ENCODE peak calls at places on chromosome 11, in eight cellular contexts. U is HepG2, Q is breast epithelium, F is stomach, L is sigmoid colon, D is GM23338, M is Panc1, W is HCT116. O is an unnamed sample. For H3K4me1, the result is how much of the 10 kb centered on the place peaks cover.

GRCh38 chr11:83437939-83438338 is 151.8 kb upstream of the CCDC90B start:
- DNase-seq in U (no peak), L (no peak), Q (no peak), F (no peak), D (no peak), M (no peak), W (no peak), O (no peak)

GRCh38 chr11:62477927-62478326 is 59.1 kb downstream of the SCGB1A1 start:
- DNase-seq in Q (no peak), M (no peak), W (no peak), F (no peak), D (no peak), L (no peak), U (no peak), O (no peak)

GRCh38 chr11:5204787-5205186 is 4.3 kb upstream of the OR51V1 start:
- DNase-seq in F (no peak), W (peak), L (no peak), U (peak), M (peak), D (peak), Q (no peak), O (no peak)

GRCh38 chr11:63906585-63906984 is 10.4 kb downstream of the RCOR2 start:
- DNase-seq in F (peak), M (no peak), U (no peak), D (peak), W (no peak), L (no peak), Q (no peak), O (peak)

GRCh38 chr11:124707813-124708212 is 31.9 kb upstream of the NRGN start:
- DNase-seq in D (no peak), L (no peak), U (no peak), W (peak), F (no peak), M (no peak), Q (no peak), O (no peak)

GRCh38 chr11:35122308-35122707 is 16.7 kb upstream of the CD44 start:
- DNase-seq in L (no peak), W (no peak), F (no peak), U (no peak), D (no peak), Q (no peak), M (no peak), O (no peak)

GRCh38 chr11:132874638-132875037 is 657.7 kb downstream of the OPCML start:
- DNase-seq in D (no peak), W (no peak), U (no peak), L (no peak), F (no peak), Q (no peak), M (no peak), O (no peak)

GRCh38 chr11:84947970-84948600 is 679.1 kb downstream of the DLG2 start:
- DNase-seq in L (no peak), W (no peak), M (no peak), F (no peak), D (peak), U (no peak), Q (no peak), O (no peak)

GRCh38 chr11:76724162-76724768 is 53.7 kb upstream of the LRRC32 start:
- DNase-seq in F (no peak), D (peak), U (no peak), Q (no peak), L (peak), W (no peak), M (no peak), O (no peak)

GRCh38 chr11:45805305-45806071 is 539 bp downstream of the SLC35C1 start:
- DNase-seq in D (peak), M (no peak), Q (peak), L (peak), F (peak), W (no peak), U (peak), O (no peak)

GRCh38 chr11:111093061-111093460 is 152.5 kb upstream of the POU2AF2 start:
- DNase-seq in L (no peak), U (no peak), W (no peak), D (no peak), Q (no peak), F (no peak), M (no peak), O (no peak)

GRCh38 chr11:28228196-28228595 is 120.0 kb downstream of the METTL15 start:
- DNase-seq in U (no peak), L (no peak), M (no peak), W (no peak), D (no peak), Q (no peak), F (no peak), O (no peak)

GRCh38 chr11:65412271-65413076 is 10.1 kb upstream of the NEAT1 start:
- DNase-seq in F (no peak), D (no peak), L (peak), U (no peak), M (no peak), Q (peak), W (no peak), O (no peak)

GRCh38 chr11:33257897-33258630 is 883 bp downstream of the HIPK3 start:
- DNase-seq in F (peak), L (peak), Q (peak), M (peak), U (peak), D (peak), W (peak), O (peak)

GRCh38 chr11:73245461-73245860 is 26.7 kb upstream of the P2RY6 start:
- DNase-seq in M (no peak), F (no peak), Q (no peak), W (no peak), U (no peak), L (peak), D (no peak), O (no peak)

GRCh38 chr11:37963440-37963839 is 1365.4 kb upstream of the RAG2 start:
- DNase-seq in W (no peak), M (no peak), Q (no peak), D (peak), U (no peak), L (no peak), F (no peak), O (no peak)

GRCh38 chr11:827146-827860 is 416 bp upstream of the CRACR2B start:
- DNase-seq in L (no peak), U (peak), F (peak), M (no peak), W (no peak), Q (no peak), D (peak), O (peak)

GRCh38 chr11:2581151-2581930 is 118.5 kb downstream of the KCNQ1OT1 start:
- DNase-seq in U (no peak), W (no peak), F (peak), D (no peak), L (peak), Q (no peak), M (no peak), O (peak)

GRCh38 chr11:69909561-69910518 is 90.6 kb upstream of the FGF3 start:
- DNase-seq in F (no peak), Q (no peak), U (no peak), W (no peak), L (peak), D (peak), M (no peak), O (no peak)

GRCh38 chr11:64743591-64744543 is at the start of gene RASGRP2:
- DNase-seq in L (peak), F (peak), U (peak), Q (peak), M (no peak), D (peak), W (no peak), O (peak)

GRCh38 chr11:84408946-84409411 is 1122.8 kb upstream of the CCDC90B start:
- DNase-seq in D (peak), U (no peak), Q (no peak), W (no peak), M (no peak), L (no peak), F (no peak), O (no peak)

GRCh38 chr11:58968251-58968711 is 29.0 kb downstream of the GLYATL1 start:
- DNase-seq in Q (peak), L (no peak), U (no peak), F (peak), M (no peak), W (no peak), D (peak), O (no peak)

GRCh38 chr11:114348200-114349191 is 51.8 kb downstream of the C11orf71 start:
- DNase-seq in L (no peak), M (peak), W (peak), D (peak), U (peak), Q (no peak), F (peak), O (peak)

GRCh38 chr11:11396290-11397042 is 43.4 kb upstream of the CSNK2A3 start:
- DNase-seq in F (no peak), U (no peak), L (no peak), W (no peak), Q (no peak), M (no peak), D (no peak), O (no peak)

GRCh38 chr11:44301856-44302231 is 8.1 kb downstream of the ALX4 start:
- DNase-seq in F (no peak), L (peak), U (no peak), M (no peak), Q (no peak), D (no peak), W (peak), O (no peak)

GRCh38 chr11:124829986-124830385 is 29.8 kb upstream of the MSANTD2 start:
- DNase-seq in W (no peak), M (no peak), L (no peak), F (no peak), D (no peak), Q (no peak), U (no peak), O (no peak)

GRCh38 chr11:62832346-62833234 is at the start of gene TEX54:
- DNase-seq in M (no peak), D (no peak), L (peak), W (no peak), Q (peak), F (peak), U (no peak), O (peak)

GRCh38 chr11:128789497-128790080 is 77.5 kb downstream of the KCNJ1 start:
- DNase-seq in M (no peak), W (no peak), Q (no peak), D (no peak), F (no peak), U (no peak), L (no peak), O (no peak)

GRCh38 chr11:107598225-107599139 is 7.5 kb downstream of the ELMOD1 start:
- DNase-seq in Q (no peak), M (no peak), W (peak), D (peak), U (no peak), F (no peak), L (no peak), O (no peak)

GRCh38 chr11:28835790-28836189 is 727.6 kb downstream of the METTL15 start:
- DNase-seq in Q (no peak), W (no peak), D (no peak), L (no peak), U (no peak), M (no peak), F (no peak), O (no peak)

GRCh38 chr11:65551572-65552398 is 6.4 kb downstream of the LTBP3 start:
- DNase-seq in M (no peak), U (peak), Q (no peak), F (peak), D (peak), W (peak), L (no peak), O (peak)

GRCh38 chr11:25766332-25767015 is 565.5 kb upstream of the ANO3 start:
- DNase-seq in Q (no peak), D (no peak), M (no peak), F (no peak), L (no peak), U (no peak), W (no peak), O (no peak)

GRCh38 chr11:74948546-74948897 is 369 bp downstream of the XRRA1 start:
- DNase-seq in U (peak), Q (no peak), F (no peak), L (no peak), W (no peak), D (no peak), M (no peak), O (no peak)

GRCh38 chr11:108115495-108116140 is 5.7 kb upstream of the ACAT1 start:
- DNase-seq in F (peak), L (peak), D (peak), M (peak), U (no peak), Q (peak), W (no peak), O (peak)

GRCh38 chr11:17013548-17014320 is 480 bp downstream of the PLEKHA7 start:
- DNase-seq in W (no peak), M (no peak), U (peak), F (peak), L (peak), Q (no peak), D (peak), O (peak)

GRCh38 chr11:101974255-101974654 is 57.9 kb upstream of the ANGPTL5 start:
- DNase-seq in Q (no peak), L (no peak), M (peak), U (peak), W (no peak), F (no peak), D (no peak), O (no peak)

GRCh38 chr11:37858398-37858797 is 1260.4 kb upstream of the RAG2 start:
- DNase-seq in F (no peak), D (no peak), M (no peak), L (no peak), U (no peak), Q (no peak), W (no peak), O (no peak)

GRCh38 chr11:30452842-30453241 is 129.9 kb downstream of the ARL14EP start:
- DNase-seq in W (no peak), Q (no peak), L (no peak), D (no peak), U (no peak), M (no peak), F (no peak), O (no peak)
- H3K4me1 ChIP-seq in W (under half), Q (under half), L (under half), D (half or more), U (under half), M (under half), F (under half), O (under half)

GRCh38 chr11:93543292-93543977 is at the start of gene SMCO4:
- DNase-seq in U (peak), L (peak), D (peak), M (peak), F (peak), W (peak), Q (peak), O (peak)
- TF ChIP-seq POLR2AphosphoS5 in U (no peak), L (no peak), D (peak), M (no peak), F (peak), W (peak), Q (no peak), O (peak)

GRCh38 chr11:122711362-122711761 is 55.8 kb downstream of the UBASH3B start:
- DNase-seq in Q (no peak), D (no peak), M (no peak), L (peak), U (no peak), W (no peak), F (no peak), O (no peak)
- H3K4me1 ChIP-seq in Q (under half), D (under half), M (under half), L (under half), U (under half), W (under half), F (under half), O (under half)

DNA sequence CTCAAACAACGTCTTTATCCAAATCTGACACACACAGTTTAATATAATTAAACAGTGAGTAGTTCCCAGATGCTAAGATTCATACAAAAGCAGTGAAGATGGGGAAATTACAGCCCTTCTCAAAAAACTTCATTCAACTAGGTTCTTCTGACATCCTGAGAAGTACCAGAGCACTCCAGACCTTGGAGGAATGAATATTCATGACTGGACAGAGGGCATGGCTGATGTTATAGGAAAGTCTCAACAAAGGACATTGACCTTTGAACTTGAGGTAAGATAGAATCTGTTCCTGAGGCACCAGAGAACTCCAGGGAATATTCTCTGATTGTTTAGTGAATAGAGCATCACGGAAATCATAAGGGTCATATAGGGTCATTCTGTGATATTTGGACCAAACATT is 106.4 kb upstream of the SLC5A12 start:
- DNase-seq in U (no peak), W (no peak), L (no peak), Q (no peak), D (no peak), M (no peak), F (no peak), O (no peak)
- TF ChIP-seq POLR2AphosphoS5 in U (no peak), W (no peak), L (peak), Q (no peak), D (no peak), M (no peak), F (peak), O (no peak)

DNA sequence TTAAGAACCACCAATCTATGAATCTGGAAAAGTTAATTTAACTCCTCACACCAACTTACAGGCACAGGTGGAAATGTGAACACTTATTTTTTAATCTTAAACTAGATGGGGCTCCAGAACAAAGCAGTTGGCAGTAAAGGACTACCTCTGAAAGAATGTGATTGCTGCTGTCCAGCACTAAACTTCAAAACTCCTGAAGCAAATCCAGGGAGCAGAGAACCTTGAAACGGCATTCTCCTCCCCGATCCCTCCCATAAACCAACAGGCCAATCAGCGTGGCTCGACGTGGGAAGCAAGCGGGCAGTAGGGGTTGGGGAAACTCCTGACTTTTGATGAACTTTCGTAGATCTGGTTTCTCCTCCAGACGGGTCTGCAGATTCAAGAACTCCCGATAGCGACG is 5.0 kb downstream of the SNX19 start:
- DNase-seq in F (no peak), W (no peak), U (no peak), Q (no peak), M (no peak), D (peak), L (no peak), O (no peak)
- H3K4me1 ChIP-seq in F (half or more), W (under half), U (under half), Q (under half), M (under half), D (under half), L (under half), O (under half)

DNA sequence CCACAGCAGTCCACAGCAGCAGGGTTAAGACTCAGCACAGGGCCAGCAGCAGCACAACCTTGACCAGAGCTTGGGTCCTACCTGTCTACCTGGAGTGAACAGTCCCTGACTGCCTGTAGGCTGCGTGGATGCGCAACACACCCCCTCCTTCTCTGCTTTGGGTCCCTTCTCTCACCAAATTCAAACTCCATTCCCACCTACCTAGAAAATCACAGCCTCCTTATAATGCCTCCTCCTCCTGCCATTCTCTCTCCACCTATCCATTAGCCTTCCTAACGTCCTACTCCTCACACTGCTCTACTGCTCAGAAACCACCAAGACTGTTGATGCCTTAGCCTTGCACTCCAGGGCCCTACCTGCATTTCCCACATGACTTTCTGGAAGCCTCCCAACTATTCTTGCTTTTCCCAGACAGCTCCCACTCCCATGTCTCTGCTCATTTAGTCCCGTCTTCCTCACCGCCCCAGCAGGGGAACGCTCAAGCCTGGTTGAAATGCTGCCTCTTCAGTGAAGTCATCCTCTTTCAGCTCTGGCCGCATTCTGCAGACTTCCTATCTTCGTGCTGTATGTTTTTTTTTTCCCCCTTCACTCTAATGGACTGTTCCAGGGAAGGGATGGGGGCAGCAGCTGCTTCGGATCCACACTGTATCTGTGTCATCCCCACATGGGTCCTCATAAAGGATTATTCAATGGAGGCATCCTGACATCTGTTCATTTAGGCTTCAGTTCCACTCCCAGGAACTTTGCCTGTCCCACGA is 3.3 kb downstream of the IL18BP start:
- DNase-seq in D (no peak), U (no peak), L (no peak), Q (no peak), M (no peak), W (no peak), F (no peak), O (no peak)
- TF ChIP-seq POLR2AphosphoS5 in D (no peak), U (peak), L (peak), Q (no peak), M (peak), W (peak), F (no peak), O (no peak)

GRCh38 chr11:126354631-126355323 is 709 bp upstream of the ST3GAL4 start:
- DNase-seq in L (peak), Q (no peak), M (no peak), F (no peak), D (no peak), W (no peak), U (no peak), O (no peak)

GRCh38 chr11:126350811-126351210 is 4.7 kb upstream of the ST3GAL4 start:
- DNase-seq in L (no peak), W (no peak), D (no peak), F (no peak), U (no peak), M (no peak), Q (no peak), O (no peak)

GRCh38 chr11:126352163-126352562 is 3.3 kb upstream of the ST3GAL4 start:
- DNase-seq in L (no peak), Q (no peak), D (no peak), W (no peak), U (no peak), F (no peak), M (no peak), O (no peak)

GRCh38 chr11:126355324-126355925 is at the start of gene ST3GAL4:
- DNase-seq in W (no peak), D (peak), F (peak), Q (no peak), L (peak), U (peak), M (no peak), O (peak)

DNA sequence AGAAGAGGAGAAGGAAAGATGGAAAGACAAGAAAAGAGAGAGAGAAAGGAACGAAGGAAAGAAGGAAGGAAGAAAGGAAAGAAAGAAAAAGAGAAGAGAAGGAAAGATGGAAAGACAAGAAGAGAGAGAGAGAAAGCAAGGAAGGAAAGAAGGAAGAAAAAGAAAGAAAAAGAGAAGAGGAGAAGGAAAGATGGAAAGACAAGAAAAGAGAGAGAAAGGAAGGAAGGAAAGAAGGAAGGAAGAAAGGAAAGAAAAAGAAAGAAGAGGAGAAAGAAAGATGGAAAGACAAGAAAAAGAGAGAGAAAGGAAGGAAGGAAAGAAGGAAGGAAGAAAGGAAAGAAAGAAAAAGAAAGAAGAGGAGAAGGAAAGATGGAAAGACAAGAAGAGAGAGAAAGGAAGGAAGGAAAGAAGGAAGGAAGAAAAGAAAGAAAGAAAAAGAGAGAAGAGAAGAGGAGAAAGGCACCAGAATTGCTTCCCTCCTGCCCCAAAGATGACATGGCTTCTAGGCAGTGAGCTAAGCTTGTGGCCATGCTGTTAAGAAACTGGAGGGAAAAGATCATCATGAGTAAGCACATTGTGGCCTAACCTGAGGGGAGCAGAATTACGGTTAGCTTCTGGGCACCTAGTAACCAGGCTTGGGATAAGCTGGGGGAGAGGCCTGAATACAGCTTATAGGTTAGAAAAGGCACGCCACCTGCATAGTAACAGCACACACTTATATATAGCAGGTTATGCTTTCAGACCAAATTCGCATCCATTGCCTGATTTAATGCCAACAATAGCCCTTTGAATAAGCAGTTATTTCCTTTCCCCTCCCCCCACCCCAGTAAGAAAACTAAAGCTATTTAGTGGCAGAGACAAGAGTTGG is 2.3 kb upstream of the ST3GAL4 start:
- DNase-seq in D (peak), M (no peak), W (no peak), U (peak), Q (no peak), L (no peak), F (no peak), O (no peak)
- H3K4me1 ChIP-seq in D (under half), M (under half), W (under half), U (under half), Q (under half), L (half or more), F (half or more), O (under half)

O was measured in transverse colon.